ENCODE peak calls at places on chromosome 3, in four cellular contexts. I is pancreas, Z is H9, A is tibial nerve. W is an unnamed sample.

GRCh38 chr3:171462224-171462623 is 2.0 kb upstream of the TNIK start:
- DNase-seq in Z (peak), A (no peak), I (no peak), W (no peak)

GRCh38 chr3:109257269-109257668 is 59.0 kb downstream of the DPPA2 start:
- DNase-seq in I (no peak), Z (no peak), A (no peak), W (no peak)

GRCh38 chr3:190305406-190305805 is 16.8 kb downstream of the CLDN1 start:
- DNase-seq in Z (no peak), A (no peak), I (no peak), W (no peak)

GRCh38 chr3:124322966-124323365 is 331.0 kb upstream of the ROPN1 start:
- DNase-seq in A (no peak), I (no peak), Z (no peak), W (no peak)

GRCh38 chr3:45906681-45907220 is 20.4 kb downstream of the CCR9 start:
- DNase-seq in Z (peak), I (no peak), A (no peak), W (peak)

GRCh38 chr3:69419276-69419675 is 33.4 kb upstream of the FRMD4B start:
- DNase-seq in Z (no peak), I (no peak), A (no peak), W (no peak)

GRCh38 chr3:185813691-185814215 is 11.1 kb downstream of the IGF2BP2 start:
- DNase-seq in A (no peak), Z (peak), I (no peak), W (no peak)

GRCh38 chr3:125443923-125444322 is 68.8 kb upstream of the ZNF148 start:
- DNase-seq in I (no peak), Z (no peak), A (no peak), W (no peak)

GRCh38 chr3:24545917-24546316 is 51.3 kb upstream of the THRB start:
- DNase-seq in I (peak), A (no peak), Z (no peak), W (no peak)

GRCh38 chr3:22980346-22980745 is 222.8 kb upstream of the UBE2E2 start:
- DNase-seq in A (no peak), Z (no peak), I (no peak), W (no peak)

GRCh38 chr3:190780524-190780923 is 82.0 kb downstream of the GMNC start:
- DNase-seq in A (no peak), Z (no peak), I (no peak), W (no peak)

GRCh38 chr3:32428092-32429068 is 36.7 kb downstream of the CMTM7 start:
- DNase-seq in A (no peak), Z (no peak), I (no peak), W (no peak)

GRCh38 chr3:30643763-30644462 is 37.5 kb downstream of the TGFBR2 start:
- DNase-seq in Z (no peak), I (no peak), A (no peak), W (no peak)

GRCh38 chr3:48130321-48130881 is 57.8 kb downstream of the CDC25A start:
- DNase-seq in I (peak), Z (no peak), A (peak), W (no peak)

GRCh38 chr3:10162147-10162546 is 2.6 kb upstream of the IRAK2 start:
- DNase-seq in Z (no peak), I (no peak), A (no peak), W (no peak)

GRCh38 chr3:31010491-31010890 is 116.0 kb upstream of the GADL1 start:
- DNase-seq in A (no peak), Z (no peak), I (no peak), W (no peak)

GRCh38 chr3:13850161-13850945 is 29.5 kb downstream of the WNT7A start:
- DNase-seq in Z (peak), I (no peak), A (no peak), W (no peak)

GRCh38 chr3:111070772-111071256 is 802 bp upstream of the NECTIN3 start:
- DNase-seq in A (no peak), I (no peak), Z (no peak), W (no peak)

GRCh38 chr3:169687603-169688002 is 24.1 kb upstream of the MECOM start:
- DNase-seq in Z (no peak), I (no peak), A (no peak), W (no peak)

GRCh38 chr3:146092230-146092629 is 68.8 kb downstream of the PLOD2 start:
- DNase-seq in A (no peak), Z (no peak), I (no peak), W (no peak)

GRCh38 chr3:197942956-197943556 is 6.9 kb upstream of the RPL35A start:
- DNase-seq in I (no peak), A (no peak), Z (no peak), W (peak)

GRCh38 chr3:29775352-29775751 is 494.5 kb downstream of the RBMS3 start:
- DNase-seq in Z (no peak), A (no peak), I (no peak), W (no peak)

GRCh38 chr3:147655236-147655635 is 246.1 kb downstream of the ZIC1 start:
- DNase-seq in I (no peak), Z (no peak), A (no peak), W (no peak)

GRCh38 chr3:153640689-153641308 is 478.8 kb downstream of the RAP2B start:
- DNase-seq in Z (peak), A (no peak), I (no peak), W (no peak)

GRCh38 chr3:48797626-48798025 is 50.0 kb downstream of the PRKAR2A start:
- DNase-seq in I (no peak), A (no peak), Z (no peak), W (no peak)

GRCh38 chr3:46380471-46381215 is 9.9 kb downstream of the CCR5 start:
- DNase-seq in I (no peak), Z (peak), A (no peak), W (no peak)

GRCh38 chr3:177420643-177421042 is 223.4 kb upstream of the TBL1XR1 start:
- DNase-seq in I (no peak), Z (no peak), A (no peak), W (no peak)

GRCh38 chr3:170953736-170954135 is 45.3 kb upstream of the EIF5A2 start:
- DNase-seq in I (no peak), Z (no peak), A (no peak), W (no peak)

GRCh38 chr3:151393961-151394360 is 9.4 kb upstream of the P2RY12 start:
- DNase-seq in Z (no peak), A (no peak), I (no peak), W (no peak)

GRCh38 chr3:126402178-126402577 is 7.5 kb downstream of the CFAP100 start:
- DNase-seq in A (no peak), Z (no peak), I (no peak), W (no peak)

GRCh38 chr3:60536420-60536819 is 714.8 kb downstream of the FHIT start:
- DNase-seq in Z (no peak), A (no peak), I (no peak), W (no peak)

GRCh38 chr3:160129459-160130061 is 95.7 kb upstream of the C3orf80 start:
- DNase-seq in I (no peak), Z (no peak), A (no peak), W (no peak)

GRCh38 chr3:20583648-20584047 is 397.6 kb upstream of the SGO1 start:
- DNase-seq in Z (no peak), A (no peak), I (no peak), W (no peak)

GRCh38 chr3:45959201-45959600 is 15.9 kb downstream of the CXCR6 start:
- DNase-seq in Z (no peak), A (no peak), I (no peak), W (no peak)

GRCh38 chr3:113495035-113495434 is 19.9 kb downstream of the SPICE1 start:
- DNase-seq in Z (no peak), A (no peak), I (no peak), W (peak)

GRCh38 chr3:77203876-77204275 is 164.0 kb downstream of the ROBO2 start:
- DNase-seq in A (no peak), I (no peak), Z (no peak), W (no peak)

GRCh38 chr3:150059729-150060128 is 89.0 kb upstream of the PFN2 start:
- DNase-seq in A (no peak), I (no peak), Z (no peak), W (no peak)

GRCh38 chr3:100254168-100254777 is 6.5 kb upstream of the TBC1D23 start:
- DNase-seq in A (no peak), Z (peak), I (peak), W (peak)

GRCh38 chr3:143122089-143122430 is 2.5 kb downstream of the CHST2 start:
- DNase-seq in A (no peak), Z (no peak), I (no peak), W (no peak)

DNA sequence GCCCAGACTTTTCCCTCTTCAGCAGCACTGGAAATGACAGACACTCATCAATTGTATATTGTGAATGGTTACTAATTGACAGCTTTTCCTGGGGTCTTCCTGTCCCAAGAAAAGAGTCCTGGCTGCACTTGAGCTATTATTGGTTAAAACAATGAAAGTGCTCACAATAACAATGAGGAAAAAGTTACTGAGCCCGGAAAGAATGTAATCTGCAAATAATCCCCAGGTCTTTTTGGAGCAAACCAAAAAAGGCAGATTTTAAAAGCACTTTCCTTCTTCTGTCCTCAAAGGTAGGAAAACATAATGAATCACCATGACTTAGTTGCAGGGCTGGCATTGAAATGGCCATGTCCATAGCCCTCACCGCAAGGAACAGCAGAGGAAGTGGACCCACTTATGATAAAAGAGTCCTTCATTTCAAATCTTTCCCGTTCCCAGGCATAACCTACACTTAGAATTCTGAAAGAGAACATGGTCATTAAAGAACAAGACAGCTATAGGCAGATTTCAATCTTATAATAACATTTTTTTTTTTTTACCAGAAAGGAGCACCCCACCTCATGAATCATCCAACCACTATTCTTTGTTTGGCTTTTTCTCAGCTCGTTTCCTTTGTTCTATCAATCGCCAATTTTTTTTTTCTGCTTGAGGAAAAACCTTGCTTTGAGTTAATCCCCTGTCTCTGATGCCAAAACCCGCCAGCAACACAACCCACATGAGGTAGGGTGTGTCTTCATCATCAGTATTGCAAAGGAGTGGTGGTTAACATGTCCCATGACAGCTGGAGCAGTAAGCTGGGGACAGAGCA is 35.5 kb upstream of the ATP1B3 start:
- DNase-seq in I (no peak), A (no peak), Z (no peak), W (no peak)
- TF ChIP-seq CTCF in I (no peak), A (no peak), Z (no peak), W (no peak)

DNA sequence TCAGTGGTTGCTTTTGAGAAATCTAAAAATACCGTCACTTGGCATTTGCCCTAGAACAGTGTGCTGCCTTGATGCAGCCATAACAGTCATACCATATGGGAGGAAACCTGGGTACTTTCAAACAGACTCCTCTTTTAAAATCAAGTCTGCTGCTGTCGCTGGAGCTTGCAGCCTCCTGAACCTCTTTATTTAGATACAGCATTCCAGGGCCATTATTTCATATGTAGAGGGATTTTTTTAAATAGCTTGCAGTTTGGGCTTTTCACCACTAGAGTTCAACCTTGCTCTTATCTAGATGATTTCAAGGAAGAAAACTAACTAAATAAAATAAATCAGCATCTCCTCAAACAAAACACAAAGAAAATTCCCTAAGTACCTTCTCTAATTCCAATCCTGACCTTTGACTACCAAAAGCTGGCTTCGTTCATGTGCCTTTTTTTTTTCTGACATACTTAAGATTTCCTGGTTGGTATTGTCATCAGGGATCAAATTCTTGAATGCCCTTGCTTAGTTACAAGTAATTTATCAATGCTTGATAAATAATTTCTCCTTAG is 111.6 kb downstream of the KBTBD8 start:
- DNase-seq in A (no peak), Z (no peak), I (no peak), W (peak)
- TF ChIP-seq CTCF in A (peak), Z (peak), I (no peak), W (peak)

DNA sequence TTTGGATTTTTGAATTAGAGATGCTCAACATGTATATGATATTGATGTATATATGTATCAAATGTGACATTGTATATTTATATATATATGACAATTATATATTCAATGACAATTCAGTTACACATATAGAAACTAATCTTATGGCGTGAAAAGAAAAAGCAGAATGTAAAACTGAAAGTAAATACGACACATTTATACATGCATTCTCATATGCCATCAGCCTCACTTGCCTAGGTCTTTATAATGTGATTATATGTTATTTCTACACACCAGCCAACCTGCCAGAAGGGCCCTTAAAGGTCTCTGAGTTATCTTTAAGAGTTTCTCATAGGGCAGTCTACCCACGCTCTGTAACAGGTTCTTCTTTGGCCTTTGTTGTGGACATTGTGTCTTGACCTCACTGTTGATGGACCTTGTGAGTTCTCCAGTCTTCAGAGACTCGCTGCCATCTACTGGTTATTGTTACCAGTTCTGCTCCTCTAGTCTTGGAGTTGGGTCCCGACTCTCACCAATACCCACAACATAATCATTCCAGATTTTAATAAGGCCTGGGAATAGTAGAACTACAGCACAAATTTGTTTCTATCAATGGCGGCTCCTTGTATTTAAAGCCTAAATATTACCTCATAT is 371.5 kb upstream of the GOLIM4 start:
- DNase-seq in Z (peak), I (no peak), A (no peak), W (peak)
- TF ChIP-seq CTCF in Z (peak), I (no peak), A (peak), W (no peak)

DNA sequence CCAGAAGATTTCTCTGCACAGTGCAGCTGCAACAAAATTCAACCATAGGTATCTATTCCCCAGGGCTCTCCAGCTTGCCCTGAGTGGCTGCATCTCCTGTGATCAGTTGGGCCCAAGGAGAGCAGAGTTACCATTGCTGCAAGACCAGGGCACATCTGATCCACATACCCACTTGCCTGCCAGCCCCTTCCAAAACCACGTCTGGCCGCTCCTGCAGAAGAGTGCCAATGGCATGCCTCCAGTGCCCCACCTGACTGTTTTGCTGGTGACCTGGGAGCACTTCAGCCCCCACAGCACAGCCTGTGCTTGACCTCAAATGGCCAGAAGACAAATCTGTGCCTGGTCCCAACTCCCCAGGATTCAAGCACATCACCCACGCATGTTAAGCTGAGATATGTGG is 526.1 kb upstream of the GBE1 start:
- DNase-seq in I (no peak), Z (no peak), A (no peak), W (no peak)
- TF ChIP-seq CTCF in I (no peak), Z (no peak), A (no peak), W (no peak)

GRCh38 chr3:122023335-122023734 is 1.3 kb upstream of the ILDR1 start:
- DNase-seq in Z (no peak), I (no peak), A (no peak), W (no peak)
- TF ChIP-seq CTCF in Z (peak), I (no peak), A (no peak), W (no peak)

DNA sequence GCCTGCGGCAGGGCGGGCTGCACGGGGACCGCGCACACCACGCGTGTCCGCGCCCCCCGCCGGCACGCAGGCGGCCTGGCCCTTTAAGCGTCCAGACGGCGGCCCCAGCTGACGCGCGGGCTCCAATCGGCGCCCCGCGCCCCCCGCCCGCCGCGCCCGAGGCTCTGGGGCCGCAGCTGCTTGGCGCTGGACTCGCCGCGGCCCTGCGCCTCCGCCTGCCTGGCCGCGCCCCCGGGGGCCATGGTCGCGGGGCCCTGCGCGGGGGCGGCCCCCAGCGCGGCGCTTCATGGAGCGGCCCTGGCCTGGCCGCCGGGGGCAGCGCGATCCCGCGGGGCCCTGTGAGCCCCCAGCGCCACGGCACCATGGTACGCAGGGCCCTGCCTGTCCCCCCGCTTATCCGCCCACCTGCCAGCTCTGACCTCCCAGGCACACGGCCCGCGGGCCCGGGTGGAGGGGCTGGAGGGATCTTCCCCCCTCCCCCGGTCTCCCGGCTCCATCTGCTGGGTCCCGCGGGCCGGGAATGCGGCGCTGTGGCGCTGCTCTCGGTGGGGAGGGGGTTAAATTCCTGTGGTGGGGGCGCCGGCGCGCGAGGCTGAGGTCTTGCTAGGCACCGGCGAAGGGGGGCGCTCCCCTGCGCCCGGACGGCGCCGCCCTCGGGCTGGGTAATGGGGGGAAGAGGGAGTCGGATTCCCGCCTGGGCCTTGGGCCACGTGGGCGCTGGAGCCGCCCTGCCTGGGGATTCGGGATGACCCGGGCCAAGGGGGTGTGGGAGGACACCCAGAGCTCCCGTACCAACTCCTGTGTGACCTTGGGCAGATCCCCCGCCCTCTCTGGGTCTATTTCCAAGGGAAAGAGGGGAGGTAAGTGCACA is 1.1 kb downstream of the ZBTB47 start:
- DNase-seq in A (no peak), I (peak), Z (peak), W (peak)
- TF ChIP-seq CTCF in A (peak), I (no peak), Z (peak), W (no peak)

GRCh38 chr3:37741644-37742043 is 120.0 kb upstream of the CTDSPL start:
- DNase-seq in I (peak), A (no peak), Z (no peak), W (peak)
- TF ChIP-seq CTCF in I (no peak), A (no peak), Z (no peak), W (no peak)

GRCh38 chr3:57910988-57911387 is 97.2 kb upstream of the FLNB start:
- DNase-seq in A (no peak), Z (no peak), I (no peak), W (peak)
- TF ChIP-seq CTCF in A (no peak), Z (peak), I (no peak), W (peak)